ENCODE peak calls at places on chromosomes 2 and 18, in seven cellular contexts. J is effector memory CD4-positive, alpha-beta T cell; U is H9; W is caudate nucleus; N is nephron progenitor cell; C is colonic mucosa; D is brain microvascular endothelial cell. F is an unnamed sample.
A peak's percentile ranks its signal among the peaks of the same experiment; 100 is the strongest.

GRCh38 chr2:56410140-56410539 is 226.3 kb downstream of the CCDC85A start:
- DNase-seq in W (no peak), D (no peak), C (no peak), J (no peak), N (no peak), U (no peak), F (no peak)

GRCh38 chr18:70132999-70133398 is 72.5 kb downstream of the RTTN start:
- DNase-seq in J (no peak), C (no peak), N (no peak), U (no peak), D (peak; percentile 87), W (no peak), F (peak; percentile 83)

GRCh38 chr2:170660406-170660805 is 54.7 kb upstream of the SP5 start:
- DNase-seq in U (no peak), N (no peak), D (peak; percentile 8), J (no peak), C (peak; percentile 18), W (no peak), F (peak; percentile 23)

GRCh38 chr2:65918760-65919187 is 486.4 kb upstream of the SPRED2 start:
- DNase-seq in J (no peak), C (no peak), W (no peak), D (no peak), N (no peak), U (no peak), F (no peak)

GRCh38 chr2:35410431-35411061 is 945.0 kb upstream of the CRIM1 start:
- DNase-seq in W (peak; percentile 38), C (peak; percentile 46), N (peak; percentile 74), J (no peak), D (peak; percentile 20), U (peak; percentile 51), F (peak; percentile 9)

GRCh38 chr2:143355814-143356213 is 226.6 kb downstream of the ARHGAP15 start:
- DNase-seq in U (no peak), J (no peak), N (no peak), D (no peak), W (no peak), C (no peak), F (no peak)

GRCh38 chr2:239721531-239721930 is 303.6 kb downstream of the NDUFA10 start:
- DNase-seq in N (no peak), D (no peak), J (no peak), U (peak; percentile 17), C (no peak), W (no peak), F (no peak)

GRCh38 chr2:196233033-196233807 is 61.8 kb upstream of the STK17B start:
- DNase-seq in J (no peak), W (no peak), C (peak; percentile 48), D (peak; percentile 62), U (no peak), N (no peak), F (peak; percentile 95)

GRCh38 chr18:13120967-13121586 is 97.5 kb upstream of the LDLRAD4 start:
- DNase-seq in D (peak; percentile 33), U (no peak), N (no peak), C (no peak), J (no peak), W (no peak), F (no peak)

GRCh38 chr2:45283764-45284620 is 274.7 kb upstream of the SIX2 start:
- DNase-seq in N (no peak), W (no peak), U (no peak), J (no peak), D (peak; percentile 74), C (no peak), F (peak; percentile 80)

GRCh38 chr18:72799106-72799505 is 68.7 kb downstream of the NETO1 start:
- DNase-seq in J (no peak), N (no peak), U (no peak), W (no peak), D (peak; percentile 6), C (no peak), F (no peak)

GRCh38 chr2:195848119-195848899 is 191.3 kb downstream of the SLC39A10 start:
- DNase-seq in N (no peak), U (no peak), J (no peak), W (no peak), C (no peak), D (no peak), F (peak; percentile 6)

GRCh38 chr2:172097557-172098131 is 5.1 kb downstream of the DLX2 start:
- DNase-seq in C (no peak), J (no peak), U (no peak), N (no peak), D (no peak), W (no peak), F (peak; percentile 77)

GRCh38 chr2:171181067-171182049 is 20.7 kb upstream of the TLK1 start:
- DNase-seq in N (no peak), D (no peak), U (no peak), W (no peak), J (no peak), C (peak; percentile 24), F (no peak)

GRCh38 chr2:12236136-12236834 is 480.5 kb upstream of the TRIB2 start:
- DNase-seq in N (no peak), W (no peak), J (no peak), U (no peak), C (no peak), D (peak; percentile 45), F (no peak)

GRCh38 chr2:37283207-37283606 is 41.4 kb downstream of the PRKD3 start:
- DNase-seq in U (no peak), W (no peak), N (no peak), J (no peak), D (peak; percentile 86), C (no peak), F (no peak)

GRCh38 chr2:152715854-152716428 is 1.3 kb downstream of the PRPF40A start:
- DNase-seq in D (peak; percentile 12), C (no peak), J (no peak), U (peak; percentile 57), W (no peak), N (peak; percentile 30), F (peak; percentile 57)

GRCh38 chr2:239398536-239398935 is 2.3 kb downstream of the HDAC4 start:
- DNase-seq in N (no peak), J (no peak), W (no peak), D (no peak), U (peak; percentile 26), C (no peak), F (no peak)

GRCh38 chr2:61634512-61634911 is 96.4 kb upstream of the XPO1 start:
- DNase-seq in J (no peak), U (no peak), D (no peak), W (no peak), C (no peak), N (no peak), F (no peak)

GRCh38 chr2:68357608-68358337 is 7.3 kb upstream of the PLEK start:
- DNase-seq in D (peak; percentile 56), U (peak; percentile 81), J (no peak), C (no peak), N (no peak), W (peak; percentile 3), F (peak; percentile 52)

GRCh38 chr18:2466978-2467377 is 104.3 kb downstream of the METTL4 start:
- DNase-seq in D (no peak), W (no peak), U (no peak), J (no peak), C (no peak), N (no peak), F (no peak)

GRCh38 chr2:328761-329160 is 40.9 kb upstream of the ALKAL2 start:
- DNase-seq in C (no peak), D (peak; percentile 14), U (no peak), J (no peak), W (no peak), N (no peak), F (peak; percentile 6)

GRCh38 chr2:85753525-85754312 is at the start of gene ATOH8:
- DNase-seq in D (peak; percentile 32), C (peak; percentile 78), W (peak; percentile 56), N (peak; percentile 69), U (peak; percentile 68), J (no peak), F (no peak)

GRCh38 chr2:28406276-28407096 is 13.8 kb downstream of the FOSL2 start:
- DNase-seq in W (no peak), N (no peak), D (peak; percentile 54), J (peak; percentile 68), U (no peak), C (no peak), F (peak; percentile 77)

GRCh38 chr2:95267458-95268207 is 6.6 kb upstream of the PROM2 start:
- DNase-seq in C (peak; percentile 14), W (no peak), D (no peak), U (peak; percentile 12), N (no peak), J (no peak), F (no peak)

GRCh38 chr2:27212626-27213471 is 781 bp upstream of the SLC5A6 start:
- DNase-seq in C (peak; percentile 25), W (no peak), N (peak; percentile 19), U (no peak), D (peak; percentile 59), J (peak; percentile 45), F (no peak)

GRCh38 chr2:58794103-58794502 is 553.0 kb upstream of the FANCL start:
- DNase-seq in J (no peak), C (no peak), N (no peak), D (no peak), W (no peak), U (no peak), F (no peak)

GRCh38 chr18:64929026-64929425 is 780.1 kb upstream of the LINC00305 start:
- DNase-seq in N (no peak), D (no peak), J (no peak), C (no peak), W (no peak), U (no peak), F (no peak)

GRCh38 chr2:128782411-128783192 is 463.9 kb upstream of the HS6ST1 start:
- DNase-seq in N (no peak), U (peak; percentile 7), C (peak; percentile 7), J (no peak), W (no peak), D (no peak), F (no peak)

GRCh38 chr18:51346404-51346803 is 148.9 kb upstream of the MEX3C start:
- DNase-seq in J (no peak), D (no peak), W (no peak), C (no peak), N (no peak), U (no peak), F (no peak)

GRCh38 chr18:3262234-3263171 is 570 bp downstream of the MYL12B start:
- DNase-seq in C (peak; percentile 41), N (no peak), U (no peak), J (peak; percentile 22), W (no peak), D (no peak), F (no peak)

GRCh38 chr2:45830322-45830721 is 178.8 kb downstream of the PRKCE start:
- DNase-seq in D (no peak), C (no peak), J (no peak), U (no peak), W (no peak), N (no peak), F (no peak)

GRCh38 chr18:69817335-69817935 is 130.2 kb downstream of the CD226 start:
- DNase-seq in U (no peak), W (no peak), N (no peak), J (no peak), D (peak; percentile 76), C (no peak), F (peak; percentile 78)

GRCh38 chr2:81598437-81598836 is 1293.9 kb upstream of the LRRTM1 start:
- DNase-seq in D (no peak), J (no peak), W (no peak), U (no peak), C (no peak), N (no peak), F (no peak)

GRCh38 chr2:241636983-241637232 is at the start of gene THAP4:
- DNase-seq in U (no peak), W (peak; percentile 83), C (peak; percentile 44), N (peak; percentile 77), D (no peak), J (no peak), F (no peak)

GRCh38 chr2:137886432-137886831 is 77.8 kb upstream of the HNMT start:
- DNase-seq in J (no peak), N (no peak), W (no peak), U (peak; percentile 52), D (no peak), C (no peak), F (peak; percentile 34)

GRCh38 chr2:145245268-145245667 is 725.3 kb upstream of the ZEB2 start:
- DNase-seq in U (no peak), C (no peak), N (no peak), D (no peak), J (no peak), W (no peak), F (no peak)

GRCh38 chr2:52526735-52527134 is 1240.9 kb upstream of the CHAC2 start:
- DNase-seq in C (no peak), W (no peak), D (no peak), U (no peak), N (no peak), J (no peak), F (no peak)